ENCODE peak calls at places on chromosomes 6 and 20, in six cellular contexts. N, T, F, Q, S and Z are unnamed samples.

GRCh38 chr6:43442935-43443334 is 12.4 kb downstream of the DLK2 start:
- DNase-seq in N (no peak), T (no peak), F (no peak), Q (no peak), S (no peak), Z (no peak)

GRCh38 chr20:24657878-24658620 is 188.6 kb downstream of the SYNDIG1 start:
- DNase-seq in N (no peak), T (no peak), F (no peak), Q (no peak), S (no peak), Z (no peak)

GRCh38 chr6:22025468-22026159 is 271.2 kb downstream of the PRL start:
- DNase-seq in N (no peak), T (no peak), F (no peak), Q (no peak), S (no peak), Z (peak; percentile 60)

GRCh38 chr6:25954756-25955155 is 7.8 kb upstream of the TRIM38 start:
- DNase-seq in N (no peak), T (no peak), F (no peak), Q (no peak), S (no peak), Z (no peak)

GRCh38 chr6:128725271-128726233 is 157.4 kb upstream of the LAMA2 start:
- DNase-seq in N (no peak), T (no peak), F (no peak), Q (peak; percentile 23), S (no peak), Z (no peak)

GRCh38 chr20:25279403-25279802 is 31.5 kb downstream of the PYGB start:
- DNase-seq in N (no peak), T (no peak), F (no peak), Q (no peak), S (no peak), Z (no peak)

GRCh38 chr20:49693435-49694171 is 20.1 kb downstream of the B4GALT5 start:
- DNase-seq in N (no peak), T (no peak), F (no peak), Q (no peak), S (no peak), Z (no peak)

GRCh38 chr20:21325296-21325695 is 22.2 kb downstream of the XRN2 start:
- DNase-seq in N (no peak), T (no peak), F (no peak), Q (no peak), S (no peak), Z (no peak)

GRCh38 chr20:8287328-8287727 is 155.3 kb downstream of the PLCB1 start:
- DNase-seq in N (no peak), T (no peak), F (no peak), Q (no peak), S (no peak), Z (no peak)

GRCh38 chr6:99521557-99522286 is 6.5 kb upstream of the USP45 start:
- DNase-seq in N (no peak), T (no peak), F (no peak), Q (no peak), S (no peak), Z (no peak)

GRCh38 chr20:57079016-57080005 is 187.1 kb downstream of the BMP7 start:
- DNase-seq in N (no peak), T (no peak), F (no peak), Q (no peak), S (no peak), Z (no peak)

GRCh38 chr6:168570211-168570610 is 129.2 kb downstream of the SMOC2 start:
- DNase-seq in N (no peak), T (no peak), F (no peak), Q (no peak), S (no peak), Z (no peak)

GRCh38 chr6:1724616-1725015 is 114.9 kb downstream of the FOXC1 start:
- DNase-seq in N (no peak), T (no peak), F (peak; percentile 91), Q (no peak), S (peak; percentile 82), Z (no peak)

GRCh38 chr20:37513764-37514359 is 7.2 kb upstream of the NNAT start:
- DNase-seq in N (no peak), T (no peak), F (peak; percentile 8), Q (no peak), S (no peak), Z (no peak)

GRCh38 chr20:354298-354977 is 7.5 kb downstream of the NRSN2 start:
- DNase-seq in N (peak; percentile 65), T (peak; percentile 93), F (peak; percentile 95), Q (peak; percentile 81), S (no peak), Z (peak; percentile 56)

GRCh38 chr6:43779864-43780260 is 9.9 kb downstream of the VEGFA start:
- DNase-seq in N (no peak), T (no peak), F (no peak), Q (no peak), S (no peak), Z (no peak)

GRCh38 chr20:24448170-24448569 is 21.3 kb upstream of the SYNDIG1 start:
- DNase-seq in N (no peak), T (no peak), F (no peak), Q (no peak), S (no peak), Z (no peak)

GRCh38 chr6:18242062-18242851 is 22.1 kb downstream of the DEK start:
- DNase-seq in N (no peak), T (no peak), F (no peak), Q (no peak), S (peak; percentile 78), Z (no peak)

GRCh38 chr6:169961772-169962561 is 210.5 kb downstream of the ERMARD start:
- DNase-seq in N (no peak), T (peak; percentile 58), F (peak; percentile 84), Q (peak; percentile 18), S (no peak), Z (no peak)